ENCODE peak calls at places on chromosome 13, in six cellular contexts. M, B, H, U, O and W are unnamed samples.

GRCh38 chr13:111460548-111461444 is 140.4 kb downstream of the TEX29 start:
- ATAC-seq in M (peak), B (peak), H (peak), U (peak), O (peak), W (peak)

GRCh38 chr13:85031771-85032170 is 767.4 kb downstream of the SLITRK6 start:
- ATAC-seq in M (no peak), B (no peak), H (no peak), U (no peak), O (no peak), W (no peak)

GRCh38 chr13:46855166-46855565 is 41.7 kb downstream of the HTR2A start:
- ATAC-seq in M (no peak), B (peak), H (no peak), U (no peak), O (no peak), W (no peak)

GRCh38 chr13:21579754-21580316 is 24.1 kb downstream of the MICU2 start:
- ATAC-seq in M (no peak), B (peak), H (no peak), U (no peak), O (no peak), W (no peak)

GRCh38 chr13:22161871-22162270 is 491.0 kb downstream of the FGF9 start:
- ATAC-seq in M (no peak), B (peak), H (no peak), U (no peak), O (no peak), W (no peak)

GRCh38 chr13:79044415-79044814 is 361.6 kb downstream of the RBM26 start:
- ATAC-seq in M (no peak), B (no peak), H (no peak), U (no peak), O (no peak), W (no peak)

GRCh38 chr13:73861136-73861535 is 273.1 kb downstream of the KLF12 start:
- ATAC-seq in M (no peak), B (no peak), H (no peak), U (no peak), O (no peak), W (no peak)

GRCh38 chr13:76976488-76976887 is 15.4 kb upstream of the CLN5 start:
- ATAC-seq in M (no peak), B (no peak), H (no peak), U (no peak), O (no peak), W (no peak)

GRCh38 chr13:93151277-93151676 is 75.3 kb upstream of the GPC6 start:
- ATAC-seq in M (no peak), B (no peak), H (no peak), U (peak), O (no peak), W (peak)

GRCh38 chr13:36973621-36974268 is 25.4 kb downstream of the ALG5 start:
- ATAC-seq in M (no peak), B (peak), H (no peak), U (no peak), O (no peak), W (no peak)

GRCh38 chr13:26026211-26026610 is 25.6 kb downstream of the SHISA2 start:
- ATAC-seq in M (no peak), B (no peak), H (no peak), U (no peak), O (no peak), W (no peak)

GRCh38 chr13:21060063-21060826 is 1.1 kb downstream of the LATS2 start:
- ATAC-seq in M (no peak), B (no peak), H (no peak), U (peak), O (peak), W (peak)

GRCh38 chr13:111790621-111791020 is 276.3 kb upstream of the SOX1 start:
- ATAC-seq in M (no peak), B (no peak), H (peak), U (no peak), O (no peak), W (no peak)

GRCh38 chr13:100544866-100545683 is 43.5 kb downstream of the GGACT start:
- ATAC-seq in M (no peak), B (no peak), H (no peak), U (no peak), O (no peak), W (peak)

GRCh38 chr13:81791636-81792035 is 1450.7 kb upstream of the SPRY2 start:
- ATAC-seq in M (no peak), B (no peak), H (no peak), U (no peak), O (no peak), W (no peak)

GRCh38 chr13:59625121-59625520 is 538.6 kb downstream of the DIAPH3 start:
- ATAC-seq in M (no peak), B (no peak), H (no peak), U (no peak), O (no peak), W (no peak)

GRCh38 chr13:90984737-90985136 is 362.8 kb upstream of the MIR17HG start:
- ATAC-seq in M (no peak), B (no peak), H (no peak), U (no peak), O (no peak), W (no peak)

GRCh38 chr13:23889598-23890224 is 511 bp upstream of the MIPEP start:
- ATAC-seq in M (no peak), B (peak), H (no peak), U (peak), O (peak), W (peak)

GRCh38 chr13:46606915-46607413 is 54.0 kb downstream of the LRCH1 start:
- ATAC-seq in M (peak), B (peak), H (no peak), U (peak), O (no peak), W (no peak)

GRCh38 chr13:42334329-42334706 is 62.4 kb downstream of the AKAP11 start:
- ATAC-seq in M (peak), B (peak), H (no peak), U (no peak), O (peak), W (no peak)

GRCh38 chr13:37617162-37617561 is 18.6 kb upstream of the POSTN start:
- ATAC-seq in M (no peak), B (no peak), H (peak), U (peak), O (no peak), W (no peak)

GRCh38 chr13:110726726-110727125 is 13.2 kb downstream of the ING1 start:
- ATAC-seq in M (peak), B (peak), H (no peak), U (no peak), O (no peak), W (no peak)

GRCh38 chr13:114031631-114032030 is 57.8 kb upstream of the C13orf46 start:
- ATAC-seq in M (no peak), B (no peak), H (no peak), U (peak), O (no peak), W (peak)

GRCh38 chr13:94431987-94432386 is 47.5 kb downstream of the DCT start:
- ATAC-seq in M (no peak), B (no peak), H (no peak), U (no peak), O (no peak), W (no peak)

GRCh38 chr13:112445411-112446271 is 69.5 kb downstream of the SPACA7 start:
- ATAC-seq in M (no peak), B (no peak), H (no peak), U (no peak), O (no peak), W (no peak)

GRCh38 chr13:43878897-43879322 is 630 bp downstream of the CCDC122 start:
- ATAC-seq in M (no peak), B (peak), H (peak), U (peak), O (peak), W (peak)

GRCh38 chr13:44819245-44819644 is 170.0 kb downstream of the NUFIP1 start:
- ATAC-seq in M (no peak), B (peak), H (no peak), U (peak), O (no peak), W (no peak)

GRCh38 chr13:39311619-39312018 is 273.4 kb downstream of the NHLRC3 start:
- ATAC-seq in M (no peak), B (no peak), H (no peak), U (no peak), O (no peak), W (no peak)

GRCh38 chr13:110379905-110380341 is 72.8 kb downstream of the COL4A2 start:
- ATAC-seq in M (no peak), B (no peak), H (no peak), U (peak), O (no peak), W (no peak)

GRCh38 chr13:75725784-75726183 is 89.7 kb downstream of the LMO7 start:
- ATAC-seq in M (no peak), B (no peak), H (peak), U (no peak), O (no peak), W (no peak)

GRCh38 chr13:42832341-42833153 is 51.2 kb downstream of the FAM216B start:
- ATAC-seq in M (no peak), B (no peak), H (no peak), U (no peak), O (peak), W (no peak)

GRCh38 chr13:112870737-112871287 is 98.2 kb upstream of the MCF2L start:
- ATAC-seq in M (no peak), B (no peak), H (no peak), U (no peak), O (no peak), W (no peak)

GRCh38 chr13:101783554-101783953 is 331.1 kb downstream of the ITGBL1 start:
- ATAC-seq in M (no peak), B (no peak), H (no peak), U (no peak), O (no peak), W (no peak)

GRCh38 chr13:88704600-88705275 is 1033.6 kb downstream of the SLITRK5 start:
- ATAC-seq in M (no peak), B (peak), H (no peak), U (no peak), O (no peak), W (no peak)

GRCh38 chr13:113035209-113035800 is 66.3 kb downstream of the MCF2L start:
- ATAC-seq in M (peak), B (no peak), H (no peak), U (peak), O (no peak), W (no peak)

GRCh38 chr13:23921451-23921888 is 24.2 kb upstream of the C1QTNF9B start:
- ATAC-seq in M (no peak), B (peak), H (peak), U (no peak), O (no peak), W (no peak)

GRCh38 chr13:113350065-113350937 is 13.6 kb downstream of the GRTP1 start:
- ATAC-seq in M (no peak), B (no peak), H (peak), U (peak), O (peak), W (no peak)

GRCh38 chr13:106657104-106657503 is 89.2 kb upstream of the ARGLU1 start:
- ATAC-seq in M (no peak), B (no peak), H (no peak), U (no peak), O (no peak), W (no peak)

GRCh38 chr13:106656214-106656613 is 88.3 kb upstream of the ARGLU1 start:
- ATAC-seq in M (no peak), B (no peak), H (no peak), U (no peak), O (no peak), W (no peak)

DNA sequence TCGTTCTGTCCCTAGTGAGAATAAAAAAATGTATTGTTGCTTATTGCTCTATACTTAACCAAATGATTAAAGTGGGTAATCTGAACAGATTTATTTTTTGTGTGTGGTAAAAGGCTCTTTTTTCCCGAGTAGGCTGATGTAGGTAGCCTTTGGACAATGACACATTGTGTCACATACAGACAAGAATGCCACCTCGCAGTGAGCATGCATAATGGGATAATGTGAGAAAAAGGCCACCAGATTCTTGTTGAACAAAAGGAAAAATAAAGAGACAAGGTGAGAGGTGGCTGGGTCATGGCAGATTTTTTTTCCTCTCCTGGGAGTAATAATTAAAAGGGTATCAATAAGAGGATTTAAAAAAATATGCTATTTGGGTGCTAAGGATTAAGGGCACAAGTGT is 93.3 kb upstream of the ARGLU1 start:
- ATAC-seq in M (no peak), B (no peak), H (no peak), U (no peak), O (no peak), W (no peak)
- TF ChIP-seq EP300 in M (no peak), B (no peak), H (no peak), U (no peak), O (no peak), W (no peak)

DNA sequence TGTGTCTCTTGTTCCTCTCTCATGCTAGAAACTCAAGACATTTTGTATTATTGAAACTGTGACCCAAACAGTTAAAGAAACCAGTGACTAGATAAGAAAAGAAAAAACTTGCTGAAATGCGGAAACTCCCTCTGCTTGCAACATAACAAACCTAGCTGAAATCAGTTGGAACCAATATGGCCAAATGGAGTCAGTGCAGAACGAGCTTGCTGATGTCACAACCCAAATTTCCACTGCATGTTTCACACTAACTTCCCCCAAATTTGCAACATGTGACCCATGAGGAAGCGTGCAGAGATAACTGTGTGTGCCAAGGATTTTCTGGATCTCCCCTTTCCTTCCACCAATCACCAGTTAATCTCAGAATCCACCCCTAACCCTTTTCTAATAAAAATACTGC is 208.0 kb downstream of the DLEU7 start:
- ATAC-seq in M (no peak), B (peak), H (peak), U (no peak), O (no peak), W (peak)
- TF ChIP-seq EP300 in M (no peak), B (no peak), H (no peak), U (no peak), O (no peak), W (no peak)

DNA sequence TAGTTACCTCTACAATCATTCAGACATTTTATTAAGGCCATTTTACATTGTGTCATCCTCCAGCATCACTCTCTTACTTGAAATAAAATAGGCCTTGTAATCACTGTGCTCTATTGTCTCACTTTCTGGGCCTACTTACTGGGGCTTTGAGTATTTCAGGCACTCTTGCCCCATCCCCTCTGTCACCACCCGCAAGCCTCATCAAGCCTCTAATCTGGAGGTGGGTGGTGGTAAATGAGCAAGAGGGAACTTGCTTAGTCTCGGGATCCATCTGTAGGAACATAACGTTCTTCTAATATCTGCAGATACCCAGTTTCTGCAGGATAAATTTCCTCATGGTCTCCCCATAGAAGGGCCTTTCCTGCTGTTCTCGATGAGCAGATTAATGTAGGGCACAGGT is 19.4 kb upstream of the GPR18 start:
- ATAC-seq in M (no peak), B (no peak), H (no peak), U (no peak), O (no peak), W (no peak)
- TF ChIP-seq EP300 in M (no peak), B (no peak), H (no peak), U (no peak), O (no peak), W (no peak)

GRCh38 chr13:40352807-40353562 is 313.5 kb downstream of the FOXO1 start:
- ATAC-seq in M (no peak), B (no peak), H (peak), U (no peak), O (no peak), W (peak)

GRCh38 chr13:40351537-40352384 is 314.7 kb downstream of the FOXO1 start:
- ATAC-seq in M (no peak), B (no peak), H (no peak), U (no peak), O (peak), W (no peak)

GRCh38 chr13:40352385-40352778 is 314.1 kb downstream of the FOXO1 start:
- ATAC-seq in M (no peak), B (no peak), H (peak), U (no peak), O (peak), W (peak)

GRCh38 chr13:40348096-40348679 is 318.3 kb downstream of the FOXO1 start:
- ATAC-seq in M (no peak), B (no peak), H (no peak), U (no peak), O (no peak), W (no peak)

GRCh38 chr13:40350283-40350992 is 316.0 kb downstream of the FOXO1 start:
- ATAC-seq in M (no peak), B (no peak), H (no peak), U (no peak), O (no peak), W (no peak)
- TF ChIP-seq EP300 in M (no peak), B (no peak), H (no peak), U (no peak), O (no peak), W (no peak)

GRCh38 chr13:49437705-49438104 is 6.2 kb downstream of the CAB39L start:
- ATAC-seq in M (no peak), B (no peak), H (no peak), U (no peak), O (no peak), W (no peak)

GRCh38 chr13:49441312-49441711 is 2.6 kb downstream of the CAB39L start:
- ATAC-seq in M (no peak), B (no peak), H (no peak), U (no peak), O (no peak), W (no peak)

GRCh38 chr13:49439609-49440008 is 4.3 kb downstream of the CAB39L start:
- ATAC-seq in M (no peak), B (no peak), H (no peak), U (no peak), O (no peak), W (no peak)

GRCh38 chr13:49436890-49437289 is 7.0 kb downstream of the CAB39L start:
- ATAC-seq in M (no peak), B (no peak), H (no peak), U (peak), O (no peak), W (peak)

DNA sequence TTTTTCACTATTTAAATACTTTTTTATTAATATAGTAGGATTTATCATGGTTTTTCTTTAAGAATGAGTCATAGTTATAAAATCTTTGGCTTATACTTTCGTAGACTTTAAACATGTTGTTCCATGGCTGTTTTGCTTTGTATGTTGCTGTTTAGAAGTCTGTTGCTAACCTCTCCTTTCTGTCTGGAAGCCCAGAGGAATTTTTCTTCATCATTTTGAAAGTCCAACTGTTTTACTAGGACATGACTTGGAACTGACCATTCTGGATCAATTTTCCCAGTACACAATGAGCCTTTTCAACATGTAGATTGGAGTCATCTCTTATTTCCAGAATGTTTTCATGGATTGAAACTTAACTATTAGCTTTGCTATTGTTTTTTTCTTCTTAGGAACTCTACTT is 7.9 kb downstream of the CAB39L start:
- ATAC-seq in M (no peak), B (no peak), H (no peak), U (no peak), O (no peak), W (peak)
- TF ChIP-seq EP300 in M (no peak), B (no peak), H (no peak), U (no peak), O (no peak), W (no peak)

GRCh38 chr13:33817513-33817842 is 471 bp upstream of the RFC3 start:
- ATAC-seq in M (no peak), B (no peak), H (no peak), U (no peak), O (no peak), W (peak)

GRCh38 chr13:33816912-33817311 is 1.0 kb upstream of the RFC3 start:
- ATAC-seq in M (no peak), B (no peak), H (no peak), U (no peak), O (no peak), W (no peak)

GRCh38 chr13:33815011-33815550 is 2.9 kb upstream of the RFC3 start:
- ATAC-seq in M (no peak), B (no peak), H (no peak), U (no peak), O (no peak), W (no peak)

DNA sequence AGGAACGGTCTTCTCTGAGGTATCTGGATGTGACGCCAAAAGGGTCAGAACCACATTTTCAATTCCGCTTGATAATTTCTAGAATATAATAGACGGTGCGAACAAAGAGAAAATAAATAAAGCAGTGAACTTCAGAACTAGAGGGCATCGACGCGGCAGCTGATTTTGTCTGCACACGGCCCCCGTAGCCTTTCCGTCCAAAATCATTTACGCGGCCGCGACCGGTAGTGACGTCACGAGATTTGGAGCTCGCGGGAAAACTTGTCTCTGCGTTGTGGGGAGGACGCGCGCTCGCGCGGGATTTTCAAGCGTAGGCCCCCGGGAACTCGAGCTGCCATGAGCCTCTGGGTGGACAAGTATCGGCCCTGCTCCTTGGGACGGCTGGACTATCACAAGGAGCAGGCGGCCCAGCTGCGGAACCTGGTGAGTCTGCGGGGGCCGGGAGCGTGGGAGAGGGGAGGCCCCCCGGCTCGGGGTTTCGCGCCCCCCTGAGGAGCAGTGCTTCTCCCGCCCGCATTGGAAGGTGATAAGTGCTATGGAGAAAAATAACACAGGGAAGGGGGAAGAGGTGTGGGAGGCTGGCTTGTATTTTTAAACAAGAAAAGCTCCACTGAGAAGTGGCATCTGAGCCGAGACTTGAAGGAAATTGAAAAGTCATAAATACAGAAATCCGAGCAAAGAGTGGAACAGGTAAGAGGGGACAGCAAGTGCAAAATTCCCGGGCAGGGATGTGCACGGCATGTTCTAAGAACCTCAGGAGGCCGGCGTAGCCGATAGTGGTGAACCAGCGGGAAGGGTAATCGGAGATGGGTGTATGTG is at the start of gene RFC3:
- ATAC-seq in M (peak), B (peak), H (peak), U (peak), O (peak), W (peak)
- TF ChIP-seq EP300 in M (no peak), B (no peak), H (no peak), U (no peak), O (no peak), W (no peak)

GRCh38 chr13:109274188-109274821 is 512.1 kb downstream of the IRS2 start:
- ATAC-seq in M (no peak), B (no peak), H (peak), U (peak), O (no peak), W (peak)
- TF ChIP-seq EP300 in M (no peak), B (no peak), H (no peak), U (peak), O (no peak), W (no peak)